ENCODE peak calls at places on chromosomes 16 and 17, in four cellular contexts. I, W, Z and E are unnamed samples.

GRCh38 chr16:9275386-9275785 is 183.9 kb downstream of the HAPSTR1 start:
- DNase-seq in I (no peak), W (no peak), Z (no peak), E (no peak)

GRCh38 chr16:74199842-74200124 is 96.8 kb upstream of the PSMD7 start:
- DNase-seq in I (no peak), W (no peak), Z (no peak), E (no peak)

GRCh38 chr16:86618431-86619262 is 40.3 kb downstream of the FOXL1 start:
- DNase-seq in I (no peak), W (no peak), Z (no peak), E (no peak)

GRCh38 chr17:73630531-73630930 is 13.7 kb downstream of the SDK2 start:
- DNase-seq in I (no peak), W (no peak), Z (no peak), E (no peak)

GRCh38 chr17:17836818-17837379 is at the start of gene SREBF1:
- DNase-seq in I (peak), W (no peak), Z (peak), E (no peak)

GRCh38 chr17:71180801-71181385 is 939.9 kb upstream of the SOX9 start:
- DNase-seq in I (no peak), W (no peak), Z (no peak), E (no peak)

GRCh38 chr17:4739122-4740024 is at the start of the genes CXCL16 and ZMYND15:
- DNase-seq in I (peak), W (no peak), Z (no peak), E (no peak)

GRCh38 chr17:3626831-3627565 is 9.1 kb downstream of the SHPK start:
- DNase-seq in I (no peak), W (no peak), Z (no peak), E (no peak)

GRCh38 chr17:6548578-6549330 is 7.6 kb downstream of the PITPNM3 start:
- DNase-seq in I (no peak), W (peak), Z (peak), E (no peak)

GRCh38 chr16:69186642-69187386 is at the start of gene SNTB2:
- DNase-seq in I (peak), W (peak), Z (peak), E (peak)

GRCh38 chr16:79943738-79944137 is 343.2 kb upstream of the MAF start:
- DNase-seq in I (no peak), W (no peak), Z (no peak), E (no peak)

GRCh38 chr16:67184453-67185002 is 765 bp upstream of the MATCAP1 start:
- DNase-seq in I (peak), W (no peak), Z (no peak), E (no peak)

GRCh38 chr16:89744813-89745212 is 23.5 kb downstream of the ZNF276 start:
- DNase-seq in I (no peak), W (no peak), Z (no peak), E (no peak)

DNA sequence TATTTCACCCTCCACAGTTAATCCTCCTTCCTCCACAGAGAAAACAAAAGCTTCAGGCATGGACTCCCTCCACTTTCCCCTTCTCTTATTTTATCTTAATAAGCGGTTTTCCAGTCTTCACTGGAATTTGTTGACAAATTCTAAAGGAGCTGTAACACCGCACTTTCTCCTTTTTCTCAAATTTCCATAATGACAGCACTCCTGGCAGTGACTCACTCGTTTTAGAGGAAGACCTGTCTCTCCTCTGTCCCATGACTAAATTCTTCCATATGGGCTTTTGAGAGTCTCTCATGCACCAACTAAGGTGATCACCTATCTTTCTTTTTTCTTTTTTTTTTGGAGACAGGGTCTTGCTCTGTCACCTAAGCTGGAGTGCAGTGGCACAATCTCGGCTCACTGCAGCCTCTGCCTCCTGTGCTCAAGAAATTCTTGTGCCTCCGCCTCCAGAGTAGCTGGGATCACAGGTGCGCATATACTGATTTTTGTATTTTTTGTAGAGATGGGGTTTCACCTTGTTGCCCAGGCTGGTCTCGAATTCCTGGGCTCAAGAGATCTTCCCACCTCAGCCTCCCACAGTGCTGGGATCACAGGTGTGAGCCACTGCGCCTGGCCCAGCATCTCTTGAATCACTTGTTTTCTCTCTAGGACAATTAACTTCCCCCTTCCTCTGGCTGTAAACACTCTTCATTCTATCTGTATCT is 7.7 kb downstream of the ITGAM start:
- DNase-seq in I (peak), W (no peak), Z (no peak), E (no peak)
- TF ChIP-seq SUZ12 in I (no peak), W (no peak), Z (no peak), E (no peak)

DNA sequence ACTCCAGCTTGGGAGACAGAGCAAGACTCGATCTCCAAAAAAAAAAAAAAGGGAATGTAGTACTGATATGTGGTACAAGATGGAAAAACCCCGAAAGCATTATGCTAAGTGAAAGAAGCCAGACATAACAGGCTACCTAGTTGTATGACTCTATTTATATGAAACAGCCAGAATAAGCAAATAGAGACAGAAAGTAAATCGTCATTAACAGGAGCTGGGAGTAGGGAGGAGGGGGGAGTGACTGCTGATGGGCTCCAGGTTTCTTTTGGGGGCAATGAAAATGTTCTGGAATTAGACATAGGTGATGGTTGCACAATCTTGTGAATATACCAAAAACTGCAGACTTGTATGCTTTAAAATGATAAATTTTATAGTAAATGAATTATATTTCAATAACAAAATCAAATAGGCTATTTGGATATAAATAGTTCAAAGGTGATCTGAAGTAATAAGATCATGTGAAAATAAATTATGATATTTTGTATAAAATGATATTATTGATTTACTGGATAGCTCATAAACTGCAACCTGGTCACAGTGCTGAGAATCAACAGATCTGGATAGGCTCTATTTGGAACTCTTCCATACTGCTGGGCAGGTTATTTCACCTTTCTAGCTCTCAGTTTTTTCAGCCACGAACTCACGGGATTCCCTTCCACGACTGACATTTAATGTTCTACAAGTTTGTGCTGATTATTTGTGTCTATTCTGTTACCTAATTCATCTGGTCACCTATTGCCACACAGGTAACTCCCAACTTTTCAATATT is 27.1 kb downstream of the ZNF652 start:
- DNase-seq in I (no peak), W (no peak), Z (no peak), E (no peak)
- TF ChIP-seq YY1 in I (no peak), W (no peak), Z (no peak), E (no peak)

GRCh38 chr17:81508639-81509047 is 4.0 kb downstream of the ACTG1 start:
- DNase-seq in I (no peak), W (no peak), Z (peak), E (no peak)
- TF ChIP-seq SUZ12 in I (no peak), W (no peak), Z (no peak), E (no peak)

GRCh38 chr17:78839762-78840529 is 668 bp downstream of the USP36 start:
- DNase-seq in I (no peak), W (no peak), Z (peak), E (no peak)
- TF ChIP-seq YY1 in I (no peak), W (no peak), Z (no peak), E (no peak)

GRCh38 chr16:83338138-83338537 is 469.6 kb upstream of the HSBP1 start:
- DNase-seq in I (no peak), W (no peak), Z (no peak), E (no peak)

GRCh38 chr16:83338941-83339340 is 468.8 kb upstream of the HSBP1 start:
- DNase-seq in I (no peak), W (no peak), Z (no peak), E (no peak)

GRCh38 chr16:83348991-83349390 is 458.8 kb upstream of the HSBP1 start:
- DNase-seq in I (no peak), W (no peak), Z (no peak), E (no peak)

GRCh38 chr16:83345846-83346245 is 461.9 kb upstream of the HSBP1 start:
- DNase-seq in I (no peak), W (no peak), Z (no peak), E (no peak)

DNA sequence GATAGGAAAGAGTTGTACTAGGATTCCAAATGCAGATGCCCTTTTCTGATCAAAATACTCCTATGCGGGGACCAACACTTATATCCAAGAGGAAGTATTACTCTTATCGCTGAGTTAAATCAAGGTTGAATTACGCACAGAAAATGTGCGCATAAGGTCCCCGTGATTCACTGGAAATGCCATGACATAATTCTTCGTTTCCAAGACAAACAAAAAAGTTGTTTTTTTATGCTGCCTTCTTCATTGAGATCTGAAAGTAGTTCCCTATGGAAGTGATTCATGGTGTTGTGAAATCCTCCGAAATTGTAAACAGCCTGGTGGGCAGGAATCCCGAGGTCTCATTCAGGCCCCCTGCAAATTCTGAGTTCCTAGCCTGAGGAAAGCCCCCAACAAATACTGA is 463.8 kb upstream of the HSBP1 start:
- DNase-seq in I (no peak), W (no peak), Z (no peak), E (no peak)
- TF ChIP-seq SUZ12 in I (no peak), W (no peak), Z (no peak), E (no peak)

GRCh38 chr17:30915833-30916611 is 5.7 kb upstream of the ADAP2 start:
- DNase-seq in I (no peak), W (no peak), Z (peak), E (no peak)

GRCh38 chr17:30908717-30909420 is 2.8 kb upstream of the TEFM start:
- DNase-seq in I (no peak), W (no peak), Z (no peak), E (no peak)

GRCh38 chr17:30917050-30917449 is 4.7 kb upstream of the ADAP2 start:
- DNase-seq in I (no peak), W (no peak), Z (no peak), E (no peak)

GRCh38 chr17:30913955-30914354 is 7.8 kb upstream of the ADAP2 start:
- DNase-seq in I (no peak), W (no peak), Z (no peak), E (no peak)
- TF ChIP-seq YY1 in I (no peak), W (no peak), Z (no peak), E (no peak)

GRCh38 chr17:44961921-44962350 is 6.2 kb downstream of the C1QL1 start:
- DNase-seq in I (no peak), W (no peak), Z (peak), E (no peak)
- TF ChIP-seq SUZ12 in I (no peak), W (no peak), Z (no peak), E (no peak)

GRCh38 chr16:12062343-12063003 is 85.9 kb downstream of the SNX29 start:
- DNase-seq in I (no peak), W (no peak), Z (no peak), E (no peak)
- TF ChIP-seq YY1 in I (no peak), W (no peak), Z (no peak), E (no peak)

DNA sequence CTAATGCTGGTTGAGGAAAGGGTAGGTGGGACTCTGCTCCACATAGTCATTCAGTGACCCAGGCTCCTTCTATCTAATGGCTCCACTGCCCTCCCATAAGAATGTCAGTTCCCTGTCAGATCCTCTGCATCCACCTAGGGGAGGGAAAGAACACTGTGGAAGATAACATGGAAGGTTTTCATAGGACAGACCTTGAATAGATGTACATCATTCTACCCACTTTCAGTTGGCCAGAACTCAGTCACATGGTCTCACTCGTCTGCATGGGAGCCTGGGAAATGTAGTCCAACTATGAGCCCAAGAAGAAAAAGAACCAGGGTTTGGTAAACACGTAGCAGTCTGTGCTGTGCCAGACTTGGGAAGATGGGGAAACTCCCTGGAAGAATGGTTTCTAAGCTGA is 27.1 kb upstream of the SCNN1B start:
- DNase-seq in I (no peak), W (no peak), Z (peak), E (peak)
- TF ChIP-seq SUZ12 in I (no peak), W (no peak), Z (no peak), E (no peak)

GRCh38 chr16:88640520-88641247 is 2.3 kb downstream of the IL17C start:
- DNase-seq in I (no peak), W (no peak), Z (no peak), E (no peak)
- TF ChIP-seq YY1 in I (no peak), W (no peak), Z (no peak), E (no peak)